ENCODE peak calls at places on chromosomes 6 and 20, in eight cellular contexts. F is cardiac muscle cell, N is PC-9, H is SJSA1, B is ovary, Z is testis, L is tibial nerve, E is lower lobe of right lung. O is an unnamed sample.

GRCh38 chr6:100808638-100809275 is 72.4 kb downstream of the ASCC3 start:
- DNase-seq in F (no peak), N (no peak), H (no peak), B (no peak), Z (no peak), L (no peak), E (no peak), O (no peak)

GRCh38 chr6:33695451-33695855 is 16.0 kb downstream of the UQCC2 start:
- DNase-seq in F (no peak), N (no peak), H (peak; percentile 42), B (no peak), Z (no peak), L (no peak), E (no peak), O (no peak)

GRCh38 chr20:18984238-18985200 is 170.9 kb downstream of the SCP2D1 start:
- DNase-seq in F (no peak), N (no peak), H (no peak), B (peak; percentile 73), Z (peak; percentile 66), L (no peak), E (no peak), O (no peak)

GRCh38 chr6:105836379-105836778 is 249.8 kb upstream of the PRDM1 start:
- DNase-seq in F (no peak), N (no peak), H (no peak), B (no peak), Z (no peak), L (no peak), E (no peak), O (no peak)

GRCh38 chr6:46044876-46045617 is 29.4 kb upstream of the CLIC5 start:
- DNase-seq in F (peak; percentile 87), N (peak; percentile 58), H (peak; percentile 81), B (no peak), Z (no peak), L (peak; percentile 26), E (no peak), O (peak; percentile 50)

GRCh38 chr20:41072099-41072798 is 43.6 kb downstream of the TOP1 start:
- DNase-seq in F (peak; percentile 89), N (peak; percentile 52), H (peak; percentile 53), B (peak; percentile 26), Z (no peak), L (no peak), E (no peak), O (no peak)

GRCh38 chr6:22756365-22756764 is 187.0 kb downstream of the HDGFL1 start:
- DNase-seq in F (no peak), N (no peak), H (no peak), B (no peak), Z (no peak), L (no peak), E (no peak), O (no peak)

GRCh38 chr20:25390538-25391528 is at the start of gene ABHD12:
- DNase-seq in F (peak; percentile 98), N (peak; percentile 84), H (peak; percentile 97), B (peak; percentile 93), Z (peak; percentile 97), L (peak; percentile 93), E (peak; percentile 98), O (peak; percentile 99)

GRCh38 chr6:55528624-55529023 is 50.4 kb downstream of the HMGCLL1 start:
- DNase-seq in F (peak; percentile 41), N (peak; percentile 46), H (no peak), B (no peak), Z (peak; percentile 18), L (no peak), E (no peak), O (no peak)

GRCh38 chr6:41161380-41161779 is 1.5 kb downstream of the TREM2 start:
- DNase-seq in F (no peak), N (no peak), H (no peak), B (no peak), Z (no peak), L (no peak), E (no peak), O (no peak)

GRCh38 chr6:46610862-46611553 is 41.6 kb downstream of the CYP39A1 start:
- DNase-seq in F (no peak), N (no peak), H (no peak), B (no peak), Z (no peak), L (no peak), E (no peak), O (no peak)

GRCh38 chr6:52663120-52663934 is 7.6 kb upstream of the TMEM14A start:
- DNase-seq in F (peak; percentile 88), N (peak; percentile 45), H (no peak), B (peak; percentile 31), Z (peak; percentile 43), L (no peak), E (no peak), O (no peak)

GRCh38 chr6:94670017-94670416 is 907.3 kb upstream of the MANEA start:
- DNase-seq in F (no peak), N (no peak), H (no peak), B (no peak), Z (no peak), L (no peak), E (no peak), O (no peak)

GRCh38 chr20:9454781-9455180 is 59.6 kb upstream of the LAMP5 start:
- DNase-seq in F (no peak), N (no peak), H (no peak), B (no peak), Z (no peak), L (no peak), E (no peak), O (no peak)

GRCh38 chr6:85662251-85662650 is 19.6 kb upstream of the SYNCRIP start:
- DNase-seq in F (no peak), N (no peak), H (no peak), B (no peak), Z (no peak), L (no peak), E (no peak), O (no peak)

GRCh38 chr6:154815938-154816820 is 83.0 kb downstream of the SCAF8 start:
- DNase-seq in F (peak; percentile 20), N (no peak), H (no peak), B (no peak), Z (no peak), L (no peak), E (no peak), O (no peak)

GRCh38 chr20:60762386-60762785 is 489.7 kb upstream of the CDH4 start:
- DNase-seq in F (no peak), N (no peak), H (no peak), B (no peak), Z (no peak), L (no peak), E (no peak), O (no peak)

GRCh38 chr6:118706702-118707101 is 55.3 kb upstream of the CEP85L start:
- DNase-seq in F (peak; percentile 9), N (no peak), H (no peak), B (no peak), Z (no peak), L (no peak), E (no peak), O (no peak)
- H3K4me1 ChIP-seq in F (peaks cover 25% of the 10 kb centered on the region), N (peaks cover 52% of the 10 kb centered on the region), H (peaks cover 44% of the 10 kb centered on the region), B (peaks cover 7% of the 10 kb centered on the region), Z (peaks cover 13% of the 10 kb centered on the region), L (peaks cover 55% of the 10 kb centered on the region), E (peaks cover 42% of the 10 kb centered on the region), O (no peaks in the 10 kb centered on the region)

GRCh38 chr20:8131598-8132014 is 460 bp upstream of the PLCB1 start:
- DNase-seq in F (peak; percentile 69), N (no peak), H (no peak), B (no peak), Z (no peak), L (peak; percentile 15), E (peak; percentile 45), O (no peak)
- H3K4me3 ChIP-seq in F (peak overlapping the region; percentile 59), N (no peak overlapping the region), H (peak overlapping the region; percentile 61), B (peak overlapping the region; percentile 55), Z (peak overlapping the region; percentile 68), L (peak overlapping the region; percentile 69), E (peak overlapping the region; percentile 65), O (peak overlapping the region; percentile 62)

DNA sequence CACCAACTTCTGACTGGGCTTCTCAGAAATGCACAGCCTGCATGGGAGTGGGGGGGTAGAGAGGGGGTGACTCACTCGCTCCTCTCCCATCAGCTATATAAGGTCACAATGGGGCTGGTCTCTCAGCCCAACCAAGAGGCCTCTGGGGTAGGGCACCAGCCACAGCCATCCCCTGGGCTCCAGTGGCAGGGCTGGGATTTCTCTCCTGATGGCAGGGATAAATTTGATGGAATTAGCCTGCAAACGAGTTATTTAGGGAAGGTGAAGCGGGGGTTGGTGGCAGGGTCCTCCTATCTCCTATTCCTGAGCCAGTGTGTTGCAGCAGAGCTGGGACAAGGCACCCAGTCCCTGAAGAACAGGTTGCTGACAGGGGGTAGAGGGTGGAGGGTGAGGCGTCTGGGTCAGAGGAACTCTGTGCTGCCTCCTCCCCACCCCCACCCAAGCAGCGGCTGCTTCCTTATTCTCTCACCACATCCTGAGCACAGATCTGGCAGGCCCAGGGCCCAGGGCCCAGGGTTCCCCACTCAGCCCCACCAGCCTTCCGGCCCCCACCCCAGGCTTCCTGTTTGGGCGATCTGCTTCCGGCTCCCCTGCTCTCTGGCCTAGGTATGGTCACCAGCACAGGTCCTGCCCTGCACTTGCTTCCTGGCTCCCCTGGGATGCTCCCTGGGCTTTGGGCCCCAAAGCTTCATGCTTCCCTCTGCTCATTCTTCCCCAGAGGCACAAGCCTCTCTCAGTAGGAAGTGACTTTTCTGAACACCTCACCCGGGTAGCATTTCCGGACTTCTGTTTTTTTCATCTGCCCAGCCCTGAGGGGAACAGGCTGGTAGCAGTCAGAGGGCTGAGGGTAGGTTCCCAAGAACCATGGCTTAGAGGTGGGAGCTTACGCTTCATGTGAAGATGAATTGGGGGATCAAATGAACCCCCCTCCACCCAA is 4.0 kb downstream of the PPP1R18 start:
- DNase-seq in F (peak; percentile 84), N (peak; percentile 79), H (peak; percentile 96), B (peak; percentile 68), Z (peak; percentile 62), L (peak; percentile 61), E (peak; percentile 91), O (peak; percentile 90)
- H3K4me1 ChIP-seq in F (peaks cover 47% of the 10 kb centered on the region), N (peaks cover 46% of the 10 kb centered on the region), H (peaks cover 60% of the 10 kb centered on the region), B (peaks cover 15% of the 10 kb centered on the region), Z (peaks cover 29% of the 10 kb centered on the region), L (peaks cover 78% of the 10 kb centered on the region), E (peaks cover 53% of the 10 kb centered on the region), O (peaks cover 13% of the 10 kb centered on the region)

GRCh38 chr6:5302995-5303622 is 41.8 kb downstream of the FARS2 start:
- DNase-seq in F (peak; percentile 27), N (no peak), H (no peak), B (no peak), Z (peak; percentile 34), L (no peak), E (peak; percentile 56), O (peak; percentile 60)
- H3K4me3 ChIP-seq in F (no peak overlapping the region), N (no peak overlapping the region), H (no peak overlapping the region), B (no peak overlapping the region), Z (no peak overlapping the region), L (no peak overlapping the region), E (no peak overlapping the region), O (no peak overlapping the region)

GRCh38 chr20:31673435-31673834 is 35.7 kb downstream of the COX4I2 start:
- DNase-seq in F (no peak), N (no peak), H (no peak), B (no peak), Z (no peak), L (no peak), E (no peak), O (no peak)

GRCh38 chr20:31674895-31675827 is 37.4 kb downstream of the COX4I2 start:
- DNase-seq in F (peak; percentile 97), N (no peak), H (peak; percentile 76), B (no peak), Z (peak; percentile 49), L (no peak), E (peak; percentile 83), O (peak; percentile 76)

GRCh38 chr20:31675828-31676533 is 38.3 kb downstream of the COX4I2 start:
- DNase-seq in F (peak; percentile 83), N (no peak), H (no peak), B (no peak), Z (peak; percentile 69), L (no peak), E (no peak), O (no peak)

GRCh38 chr20:31676534-31677030 is 38.9 kb downstream of the COX4I2 start:
- DNase-seq in F (no peak), N (no peak), H (no peak), B (no peak), Z (no peak), L (no peak), E (no peak), O (no peak)

GRCh38 chr20:31673943-31674463 is 36.3 kb downstream of the COX4I2 start:
- DNase-seq in F (no peak), N (no peak), H (no peak), B (no peak), Z (no peak), L (no peak), E (no peak), O (no peak)
- H3K4me1 ChIP-seq in F (peaks cover 46% of the 10 kb centered on the region), N (peaks cover 17% of the 10 kb centered on the region), H (peaks cover 81% of the 10 kb centered on the region), B (peaks cover 40% of the 10 kb centered on the region), Z (peaks cover 73% of the 10 kb centered on the region), L (peaks cover 100% of the 10 kb centered on the region), E (peaks cover 99% of the 10 kb centered on the region), O (peaks cover 100% of the 10 kb centered on the region)